ENCODE peak calls at places on chromosomes 1 and 21, in five cellular contexts. D, B, P, W and J are unnamed samples.

GRCh38 chr1:92310185-92310597 is 11.3 kb downstream of the RPAP2 start:
- DNase-seq in W (no peak), P (peak; percentile 61), D (no peak), B (no peak), J (no peak)

GRCh38 chr1:188778578-188778977 is 1699.1 kb downstream of the BRINP3 start:
- DNase-seq in B (no peak), W (no peak), D (no peak), P (no peak), J (no peak)

GRCh38 chr1:206713910-206714312 is 29.2 kb downstream of the MAPKAPK2 start:
- DNase-seq in D (no peak), P (peak; percentile 87), B (no peak), W (no peak), J (no peak)

GRCh38 chr1:99469641-99470040 is 176.3 kb upstream of the PALMD start:
- DNase-seq in P (peak; percentile 31), D (no peak), B (no peak), W (no peak), J (no peak)

GRCh38 chr1:36161656-36162531 is 5.9 kb downstream of the MAP7D1 start:
- DNase-seq in W (no peak), P (peak; percentile 62), D (peak; percentile 80), B (peak; percentile 83), J (no peak)

GRCh38 chr1:114286179-114286578 is 132.5 kb upstream of the SYT6 start:
- DNase-seq in P (peak; percentile 39), W (no peak), D (no peak), B (no peak), J (no peak)

GRCh38 chr1:70542856-70543255 is 131.8 kb downstream of the CTH start:
- DNase-seq in D (no peak), B (no peak), W (no peak), P (no peak), J (no peak)

GRCh38 chr21:29017639-29018237 is 1.4 kb downstream of the RWDD2B start:
- DNase-seq in D (no peak), W (no peak), P (peak; percentile 18), B (no peak), J (no peak)

DNA sequence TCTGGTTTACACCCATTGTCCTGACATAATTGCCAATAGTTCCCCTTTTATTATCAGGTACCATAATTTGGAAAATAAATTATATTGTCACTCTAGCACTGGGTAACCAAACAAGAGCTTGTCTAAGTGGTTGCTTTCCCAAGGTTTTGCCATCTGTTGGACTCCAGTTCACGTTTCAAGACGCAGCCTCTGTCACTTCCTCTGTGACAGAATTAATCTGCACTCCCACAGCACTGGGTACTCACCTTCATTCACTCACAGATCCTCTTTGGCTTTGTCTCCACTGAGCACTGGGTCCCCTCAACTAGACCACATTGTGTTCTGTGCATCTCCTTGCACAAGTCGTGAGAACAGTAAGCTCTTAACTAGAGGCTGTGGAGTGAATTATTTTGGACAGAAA is 123.6 kb upstream of the JUN start:
- DNase-seq in B (no peak), P (no peak), W (no peak), D (no peak), J (no peak)
- H3K27ac ChIP-seq in B (no peak overlapping the region), P (no peak overlapping the region), W (no peak overlapping the region), D (no peak overlapping the region), J (no peak overlapping the region)

DNA sequence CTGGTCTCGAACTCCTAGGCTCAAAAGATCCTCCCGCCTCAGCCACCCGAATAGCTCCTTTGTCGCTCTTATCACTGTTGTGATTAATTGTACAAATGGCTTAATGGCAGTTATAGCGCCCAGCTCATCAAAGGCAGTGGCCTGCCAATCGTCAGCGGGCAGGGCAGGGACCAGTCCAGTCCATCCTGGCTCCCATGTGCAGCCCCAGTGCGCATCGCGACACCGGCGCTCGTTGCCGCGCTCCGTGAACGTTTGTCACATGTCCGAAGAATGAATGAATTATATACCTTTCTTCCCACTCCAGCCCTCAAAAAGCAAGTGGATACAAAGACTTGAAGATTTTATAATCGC is 18.4 kb downstream of the MTX1 start:
- DNase-seq in W (peak; percentile 74), D (no peak), B (peak; percentile 80), P (peak; percentile 77), J (peak; percentile 81)
- H3K27ac ChIP-seq in W (peak overlapping the region; percentile 80), D (peak overlapping the region; percentile 75), B (peak overlapping the region; percentile 84), P (peak overlapping the region; percentile 84), J (peak overlapping the region; percentile 89)

GRCh38 chr1:183106746-183107145 is 79.3 kb upstream of the LAMC2 start:
- DNase-seq in P (peak; percentile 46), D (no peak), B (no peak), W (no peak), J (no peak)

GRCh38 chr1:183106166-183106565 is 79.9 kb upstream of the LAMC2 start:
- DNase-seq in P (no peak), B (no peak), D (no peak), W (no peak), J (no peak)

GRCh38 chr1:183105449-183105848 is 80.6 kb upstream of the LAMC2 start:
- DNase-seq in W (no peak), P (peak; percentile 33), D (no peak), B (no peak), J (no peak)

GRCh38 chr1:183114441-183114840 is 71.6 kb upstream of the LAMC2 start:
- DNase-seq in P (no peak), W (no peak), B (no peak), D (no peak), J (no peak)

GRCh38 chr1:183110466-183110865 is 75.6 kb upstream of the LAMC2 start:
- DNase-seq in W (no peak), P (no peak), D (no peak), B (no peak), J (no peak)
- H3K27ac ChIP-seq in W (no peak overlapping the region), P (no peak overlapping the region), D (no peak overlapping the region), B (no peak overlapping the region), J (no peak overlapping the region)

DNA sequence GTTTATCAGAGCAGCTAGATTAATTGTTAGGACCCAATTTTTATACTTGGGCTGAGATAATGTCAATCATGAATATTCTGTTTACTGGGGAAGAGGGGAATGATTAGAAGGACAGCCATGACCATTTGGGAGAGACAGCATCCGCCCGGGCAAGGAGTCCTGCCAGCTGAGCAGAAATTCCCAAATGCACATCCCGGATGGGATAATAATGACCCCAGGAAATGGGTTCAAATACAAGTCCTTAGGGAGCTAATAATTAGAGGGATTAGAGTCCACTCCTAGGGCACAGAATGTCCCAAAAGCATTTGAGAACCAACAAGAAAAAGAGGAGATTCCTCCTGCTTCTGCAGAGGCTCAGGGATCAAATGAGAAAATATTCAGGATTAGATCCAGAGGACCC is 115.9 kb downstream of the LRRC53 start:
- DNase-seq in B (no peak), D (no peak), W (no peak), P (no peak), J (no peak)
- H3K27ac ChIP-seq in B (peak overlapping the region; percentile 39), D (no peak overlapping the region), W (no peak overlapping the region), P (no peak overlapping the region), J (no peak overlapping the region)

GRCh38 chr1:12229386-12229834 is 420 bp upstream of the VPS13D start:
- DNase-seq in D (no peak), B (no peak), W (no peak), P (no peak), J (no peak)

GRCh38 chr1:12230549-12231275 is 882 bp downstream of the VPS13D start:
- DNase-seq in W (peak; percentile 81), P (peak; percentile 68), D (peak; percentile 29), B (peak; percentile 89), J (peak; percentile 82)

GRCh38 chr1:12228979-12229378 is 851 bp upstream of the VPS13D start:
- DNase-seq in D (no peak), W (no peak), P (no peak), B (no peak), J (no peak)

GRCh38 chr1:12231276-12231595 is 1.4 kb downstream of the VPS13D start:
- DNase-seq in P (peak; percentile 59), D (peak; percentile 20), W (no peak), B (no peak), J (no peak)

GRCh38 chr1:12229835-12230548 is at the start of gene VPS13D:
- DNase-seq in B (peak; percentile 94), D (peak; percentile 83), P (peak; percentile 95), W (peak; percentile 87), J (peak; percentile 83)
- H3K27ac ChIP-seq in B (peak within 1 kb of the TSS; percentile 91), D (no peak within 1 kb of the TSS), P (peak within 1 kb of the TSS; percentile 64), W (peak within 1 kb of the TSS; percentile 95), J (peak within 1 kb of the TSS; percentile 92)

GRCh38 chr1:208061627-208062026 is 150.7 kb upstream of the CD34 start:
- DNase-seq in P (no peak), W (no peak), D (no peak), B (no peak), J (no peak)

GRCh38 chr1:208058212-208059155 is 147.6 kb upstream of the CD34 start:
- DNase-seq in W (no peak), B (no peak), D (no peak), P (no peak), J (no peak)

GRCh38 chr1:208059328-208060017 is 148.5 kb upstream of the CD34 start:
- DNase-seq in D (peak; percentile 48), P (no peak), W (no peak), B (no peak), J (no peak)

GRCh38 chr1:208061118-208061517 is 150.2 kb upstream of the CD34 start:
- DNase-seq in W (no peak), B (no peak), D (peak; percentile 37), P (no peak), J (no peak)

DNA sequence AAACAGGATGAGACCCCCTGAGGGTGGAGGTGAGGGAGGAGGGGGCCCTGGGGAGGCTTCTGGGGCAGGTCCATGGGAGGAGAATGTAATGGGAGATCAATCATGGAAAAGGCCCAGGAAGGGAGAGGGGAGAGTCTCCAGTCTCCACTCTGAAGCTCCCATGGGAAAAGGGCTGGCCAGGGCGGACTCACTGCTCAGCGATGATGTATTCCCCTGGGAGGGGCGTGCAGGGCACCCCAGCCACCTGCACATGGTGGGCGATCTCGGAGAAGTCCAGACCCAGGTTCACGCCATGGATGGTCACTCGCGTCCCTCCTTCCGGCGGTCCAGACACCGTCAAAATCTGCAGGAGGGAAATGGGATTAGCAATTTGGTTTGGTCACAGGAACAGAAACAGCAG is 149.6 kb upstream of the CD34 start:
- DNase-seq in D (peak; percentile 65), B (no peak), P (no peak), W (no peak), J (no peak)
- H3K27ac ChIP-seq in D (no peak overlapping the region), B (no peak overlapping the region), P (no peak overlapping the region), W (no peak overlapping the region), J (no peak overlapping the region)

DNA sequence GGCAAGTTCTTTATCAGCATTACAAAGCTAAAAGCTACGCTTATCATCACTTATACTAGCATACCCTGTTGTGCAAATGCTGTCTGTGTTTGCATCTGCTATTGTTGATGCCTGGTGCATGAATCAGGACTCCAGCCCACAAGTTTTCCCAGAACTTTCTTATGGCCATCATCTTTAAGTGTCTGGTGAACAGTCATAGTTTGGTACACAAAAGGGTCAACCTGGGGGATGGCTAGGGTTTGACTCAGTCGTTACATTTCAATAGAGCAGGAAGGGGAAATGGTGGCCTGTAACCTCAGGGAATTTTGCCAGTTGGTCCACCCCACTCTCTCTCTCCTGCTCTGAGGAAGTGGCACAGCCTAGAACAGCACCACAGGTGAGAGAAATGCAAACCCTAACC is 35.4 kb downstream of the SELL start:
- DNase-seq in D (no peak), W (no peak), B (no peak), P (peak; percentile 65), J (no peak)
- H3K27ac ChIP-seq in D (no peak overlapping the region), W (no peak overlapping the region), B (no peak overlapping the region), P (no peak overlapping the region), J (no peak overlapping the region)